ENCODE peak calls at places on chromosomes 7 and 10, in nine cellular contexts. X is stomach, Q is sigmoid colon, D is GM23338, E is spleen, S is upper lobe of left lung, J is Panc1, T is HL-60, R is K562. Z is an unnamed sample.

GRCh38 chr7:127632276-127632910 is 14.5 kb upstream of the PAX4 start:
- DNase-seq in Q (no peak), T (no peak), R (no peak), X (no peak), E (no peak), J (no peak), S (no peak), D (no peak), Z (no peak)

GRCh38 chr10:80156216-80156615 is 23.7 kb downstream of the PLAC9 start:
- DNase-seq in X (no peak), E (peak), R (no peak), T (no peak), J (no peak), D (no peak), S (no peak), Q (no peak), Z (no peak)

GRCh38 chr7:143041346-143041745 is 10.8 kb upstream of the OR6V1 start:
- DNase-seq in S (no peak), T (no peak), X (no peak), E (no peak), Q (no peak), R (no peak), D (no peak), J (no peak), Z (no peak)

GRCh38 chr10:5697342-5697741 is 12.7 kb downstream of the TASOR2 start:
- DNase-seq in D (no peak), E (no peak), X (no peak), J (no peak), S (no peak), Q (no peak), R (no peak), T (no peak), Z (no peak)

GRCh38 chr7:128740996-128741395 is 1.8 kb downstream of the CALU start:
- DNase-seq in D (no peak), S (no peak), X (no peak), J (no peak), T (no peak), E (no peak), R (no peak), Q (no peak), Z (no peak)

GRCh38 chr7:135181261-135181928 is 10.9 kb upstream of the CYREN start:
- DNase-seq in Q (no peak), S (no peak), T (no peak), D (no peak), J (no peak), R (no peak), X (no peak), E (no peak), Z (no peak)

GRCh38 chr10:105140600-105140999 is 499.5 kb downstream of the SORCS3 start:
- DNase-seq in E (no peak), X (no peak), R (no peak), T (no peak), J (no peak), S (no peak), D (no peak), Q (no peak), Z (no peak)

GRCh38 chr7:29915481-29916215 is 74.0 kb downstream of the SCRN1 start:
- DNase-seq in Q (no peak), T (no peak), E (no peak), S (no peak), D (no peak), J (no peak), R (no peak), X (no peak), Z (no peak)

GRCh38 chr7:70738080-70738479 is 393.9 kb upstream of the GALNT17 start:
- DNase-seq in E (no peak), D (peak), J (no peak), R (no peak), T (no peak), X (peak), Q (no peak), S (peak), Z (no peak)

GRCh38 chr7:111990597-111990996 is 215.6 kb downstream of the DOCK4 start:
- DNase-seq in S (no peak), R (no peak), Q (no peak), J (no peak), D (no peak), E (no peak), X (no peak), T (no peak), Z (no peak)

GRCh38 chr10:59234814-59235429 is 58.5 kb downstream of the PHYHIPL start:
- DNase-seq in R (no peak), E (no peak), S (no peak), X (no peak), T (no peak), J (peak), D (peak), Q (no peak), Z (no peak)

GRCh38 chr10:43249151-43249961 is 17.5 kb downstream of the RASGEF1A start:
- DNase-seq in J (no peak), Q (peak), D (no peak), R (no peak), S (no peak), E (peak), X (no peak), T (no peak), Z (no peak)

GRCh38 chr7:14734839-14735321 is 167.7 kb downstream of the DGKB start:
- DNase-seq in T (no peak), Q (no peak), D (peak), E (no peak), R (no peak), J (no peak), X (no peak), S (no peak), Z (no peak)

GRCh38 chr10:13973742-13974141 is 357.0 kb downstream of the FRMD4A start:
- DNase-seq in S (no peak), R (no peak), D (no peak), J (no peak), E (no peak), X (no peak), T (no peak), Q (no peak), Z (no peak)

GRCh38 chr10:89352039-89352597 is 24.3 kb downstream of the IFIT3 start:
- DNase-seq in Q (no peak), S (peak), D (no peak), J (no peak), E (no peak), X (peak), R (peak), T (no peak), Z (no peak)

GRCh38 chr7:26153246-26153822 is 1.3 kb downstream of the NFE2L3 start:
- DNase-seq in E (no peak), Q (no peak), S (no peak), R (no peak), D (peak), X (no peak), J (no peak), T (no peak), Z (no peak)

GRCh38 chr10:50615654-50616053 is 8.1 kb downstream of the SGMS1 start:
- DNase-seq in T (no peak), R (no peak), J (no peak), E (no peak), Q (no peak), D (no peak), S (no peak), X (no peak), Z (no peak)

GRCh38 chr10:63446716-63447440 is 18.9 kb downstream of the JMJD1C start:
- DNase-seq in E (no peak), T (no peak), X (no peak), Q (no peak), J (no peak), S (no peak), D (no peak), R (no peak), Z (no peak)

DNA sequence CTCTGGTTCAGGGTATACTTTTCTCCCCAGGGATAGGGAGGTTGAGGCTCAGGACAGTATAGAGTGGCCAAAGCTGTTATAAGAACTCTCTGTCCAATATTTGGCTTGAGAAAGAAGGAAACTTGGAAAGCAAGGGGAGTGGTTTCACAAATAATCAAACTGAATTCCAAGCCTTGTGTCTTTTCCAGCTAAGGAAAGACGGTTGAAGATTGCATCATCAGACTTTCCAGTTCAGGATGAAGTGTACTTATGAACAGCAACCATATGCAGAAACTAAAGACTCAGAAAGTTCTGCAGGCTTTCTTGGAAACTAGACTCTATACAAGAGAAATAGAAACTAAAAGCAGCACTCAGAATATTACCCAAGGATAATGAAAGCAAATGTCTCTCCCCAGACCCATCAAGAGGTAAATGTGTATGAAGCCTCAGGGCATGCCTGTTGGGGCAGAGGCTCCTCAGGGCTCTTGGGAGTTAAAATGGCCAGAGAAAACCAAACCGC is 46.4 kb downstream of the RAMP3 start:
- DNase-seq in R (no peak), X (no peak), Q (no peak), T (no peak), J (no peak), S (no peak), E (no peak), D (no peak), Z (no peak)
- H3K4me3 ChIP-seq in R (no peak), X (no peak), Q (peak), T (no peak), J (peak), S (no peak), E (no peak), D (no peak), Z (peak)

GRCh38 chr7:106045592-106045991 is 66.5 kb downstream of the SYPL1 start:
- DNase-seq in R (no peak), D (no peak), T (no peak), S (no peak), E (no peak), X (no peak), J (no peak), Q (no peak), Z (no peak)
- TF ChIP-seq POLR2AphosphoS5 in R (no peak), D (no peak), T (no peak), S (no peak), E (no peak), X (no peak), J (no peak), Q (no peak), Z (no peak)

GRCh38 chr10:93873427-93874115 is 20.2 kb upstream of the SLC35G1 start:
- DNase-seq in R (no peak), Q (no peak), X (no peak), D (peak), E (no peak), T (no peak), S (no peak), J (no peak), Z (no peak)

GRCh38 chr10:93871805-93872204 is 22.0 kb upstream of the SLC35G1 start:
- DNase-seq in T (no peak), Q (no peak), R (no peak), E (no peak), S (no peak), J (no peak), D (no peak), X (no peak), Z (no peak)

GRCh38 chr10:93874309-93875031 is 19.3 kb upstream of the SLC35G1 start:
- DNase-seq in Q (no peak), R (no peak), E (no peak), D (no peak), T (no peak), S (no peak), X (no peak), J (no peak), Z (no peak)

GRCh38 chr10:93875032-93875358 is 18.8 kb upstream of the SLC35G1 start:
- DNase-seq in E (no peak), S (no peak), Q (no peak), X (no peak), J (no peak), R (no peak), D (no peak), T (no peak), Z (no peak)

DNA sequence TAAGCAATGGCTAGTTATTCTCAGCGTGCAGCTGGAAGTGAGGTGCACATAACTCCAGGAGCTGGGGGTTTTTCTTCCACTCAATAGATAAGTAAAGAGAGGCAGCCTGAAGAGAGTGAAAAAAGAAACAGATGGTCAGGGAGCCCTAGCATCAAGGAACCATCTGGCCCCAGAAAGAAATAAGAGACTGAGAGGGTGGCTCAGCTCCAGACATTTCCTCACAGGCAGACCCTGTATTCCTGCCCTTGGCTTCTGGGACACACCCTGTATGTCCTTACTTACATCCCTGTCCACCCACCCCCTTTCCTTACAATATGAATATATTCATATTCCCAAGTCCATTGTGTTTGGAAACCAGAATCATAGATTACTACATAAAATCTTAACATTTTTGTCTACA is 21.0 kb upstream of the SLC35G1 start:
- DNase-seq in D (no peak), T (no peak), E (no peak), R (no peak), X (no peak), J (no peak), S (no peak), Q (no peak), Z (no peak)
- H3K27ac ChIP-seq in D (no peak), T (no peak), E (no peak), R (no peak), X (no peak), J (no peak), S (no peak), Q (no peak), Z (no peak)

GRCh38 chr10:98078774-98079173 is 48.4 kb upstream of the CRTAC1 start:
- DNase-seq in T (no peak), D (no peak), X (no peak), J (no peak), Q (no peak), S (no peak), R (no peak), E (no peak), Z (no peak)

GRCh38 chr10:98077223-98077622 is 46.8 kb upstream of the CRTAC1 start:
- DNase-seq in T (no peak), R (no peak), D (no peak), E (no peak), X (no peak), Q (no peak), J (no peak), S (no peak), Z (no peak)

GRCh38 chr10:98074315-98074911 is 44.0 kb upstream of the CRTAC1 start:
- DNase-seq in X (no peak), D (peak), E (no peak), S (no peak), Q (no peak), T (no peak), R (no peak), J (no peak), Z (no peak)

GRCh38 chr10:98080474-98080873 is 50.1 kb upstream of the CRTAC1 start:
- DNase-seq in J (no peak), S (no peak), T (no peak), R (no peak), Q (no peak), X (no peak), E (no peak), D (no peak), Z (no peak)

GRCh38 chr10:98076086-98076485 is 45.7 kb upstream of the CRTAC1 start:
- DNase-seq in X (no peak), D (no peak), J (no peak), R (no peak), E (no peak), Q (no peak), S (no peak), T (no peak), Z (no peak)
- H3K4me3 ChIP-seq in X (no peak), D (no peak), J (no peak), R (no peak), E (no peak), Q (no peak), S (no peak), T (no peak), Z (no peak)

GRCh38 chr10:97587183-97587582 is 2.3 kb upstream of the C10orf62 start:
- DNase-seq in E (no peak), R (no peak), X (no peak), T (no peak), D (no peak), Q (no peak), J (no peak), S (no peak), Z (no peak)

GRCh38 chr10:97590748-97591139 is 1.2 kb downstream of the C10orf62 start:
- DNase-seq in Q (no peak), X (no peak), D (no peak), S (no peak), T (no peak), R (no peak), J (no peak), E (no peak), Z (no peak)

GRCh38 chr10:97589479-97589878 is at the start of gene C10orf62:
- DNase-seq in R (no peak), T (no peak), J (no peak), S (no peak), E (no peak), D (no peak), Q (no peak), X (no peak), Z (no peak)

GRCh38 chr10:97593423-97593822 is 3.9 kb downstream of the C10orf62 start:
- DNase-seq in S (no peak), D (no peak), Q (no peak), R (no peak), T (no peak), E (no peak), J (no peak), X (no peak), Z (no peak)

GRCh38 chr10:97590082-97590747 is 694 bp downstream of the C10orf62 start:
- DNase-seq in T (no peak), Q (no peak), D (no peak), S (no peak), J (no peak), R (no peak), E (no peak), X (no peak), Z (no peak)
- TF ChIP-seq POLR2AphosphoS5 in T (no peak), Q (no peak), D (no peak), S (no peak), J (no peak), R (no peak), E (no peak), X (no peak), Z (no peak)

Z was measured in SK-N-MC.